ENCODE peak calls at places on chromosomes 1 and 21, in four cellular contexts. One of them, this sample, is unnamed.

GRCh38 chr1:22133247-22133927 is 9.5 kb downstream of the WNT4 start:
- DNase-seq in K562: no peak
- DNase-seq in SK-N-SH: no peak
- DNase-seq in GM12878: no peak
- DNase-seq in this sample: no peak

GRCh38 chr1:227869281-227869842 is 53.9 kb downstream of the PRSS38 start:
- DNase-seq in K562: no peak
- DNase-seq in SK-N-SH: no peak
- DNase-seq in GM12878: no peak
- DNase-seq in this sample: no peak

GRCh38 chr21:44653656-44654575 is 543 bp downstream of the KRTAP12-4 start:
- DNase-seq in K562: no peak
- DNase-seq in SK-N-SH: no peak
- DNase-seq in GM12878: no peak
- DNase-seq in this sample: no peak

GRCh38 chr1:246629030-246629429 is 62.8 kb downstream of the CNST start:
- DNase-seq in K562: no peak
- DNase-seq in SK-N-SH: no peak
- DNase-seq in GM12878: peak
- DNase-seq in this sample: no peak

GRCh38 chr1:214164157-214164556 is 116.8 kb upstream of the SMYD2 start:
- DNase-seq in K562: no peak
- DNase-seq in SK-N-SH: no peak
- DNase-seq in GM12878: no peak
- DNase-seq in this sample: no peak

GRCh38 chr1:115492880-115493279 is 148.9 kb upstream of the VANGL1 start:
- DNase-seq in K562: no peak
- DNase-seq in SK-N-SH: no peak
- DNase-seq in GM12878: no peak
- DNase-seq in this sample: no peak

GRCh38 chr21:41634858-41635257 is 126.9 kb upstream of the TMPRSS2 start:
- DNase-seq in K562: no peak
- DNase-seq in SK-N-SH: no peak
- DNase-seq in GM12878: no peak
- DNase-seq in this sample: no peak

GRCh38 chr1:231523816-231524215 is 4.7 kb upstream of the TSNAX start:
- DNase-seq in K562: no peak
- DNase-seq in SK-N-SH: no peak
- DNase-seq in GM12878: no peak
- DNase-seq in this sample: no peak

GRCh38 chr1:38835230-38835827 is 24.2 kb downstream of the RRAGC start:
- DNase-seq in K562: peak
- DNase-seq in SK-N-SH: peak
- DNase-seq in GM12878: peak
- DNase-seq in this sample: peak

GRCh38 chr1:158101944-158102343 is 78.8 kb upstream of the CD1D start:
- DNase-seq in K562: no peak
- DNase-seq in SK-N-SH: no peak
- DNase-seq in GM12878: no peak
- DNase-seq in this sample: no peak

GRCh38 chr1:8191474-8191873 is 126.4 kb upstream of the SLC45A1 start:
- DNase-seq in K562: no peak
- DNase-seq in SK-N-SH: no peak
- DNase-seq in GM12878: no peak
- DNase-seq in this sample: no peak

GRCh38 chr1:8194481-8195227 is 123.3 kb upstream of the SLC45A1 start:
- DNase-seq in K562: no peak
- DNase-seq in SK-N-SH: no peak
- DNase-seq in GM12878: no peak
- DNase-seq in this sample: no peak

GRCh38 chr1:8185400-8185799 is 132.5 kb upstream of the SLC45A1 start:
- DNase-seq in K562: no peak
- DNase-seq in SK-N-SH: no peak
- DNase-seq in GM12878: no peak
- DNase-seq in this sample: no peak

GRCh38 chr1:8193840-8194406 is 124.0 kb upstream of the SLC45A1 start:
- DNase-seq in K562: no peak
- DNase-seq in SK-N-SH: no peak
- DNase-seq in GM12878: no peak
- DNase-seq in this sample: no peak

GRCh38 chr1:8189931-8190483 is 127.9 kb upstream of the SLC45A1 start:
- DNase-seq in K562: no peak
- DNase-seq in SK-N-SH: no peak
- DNase-seq in GM12878: no peak
- DNase-seq in this sample: no peak
- TF ChIP-seq USF1 in K562: no peak
- TF ChIP-seq USF1 in SK-N-SH: no peak
- TF ChIP-seq USF1 in GM12878: no peak
- TF ChIP-seq USF1 in this sample: no peak

DNA sequence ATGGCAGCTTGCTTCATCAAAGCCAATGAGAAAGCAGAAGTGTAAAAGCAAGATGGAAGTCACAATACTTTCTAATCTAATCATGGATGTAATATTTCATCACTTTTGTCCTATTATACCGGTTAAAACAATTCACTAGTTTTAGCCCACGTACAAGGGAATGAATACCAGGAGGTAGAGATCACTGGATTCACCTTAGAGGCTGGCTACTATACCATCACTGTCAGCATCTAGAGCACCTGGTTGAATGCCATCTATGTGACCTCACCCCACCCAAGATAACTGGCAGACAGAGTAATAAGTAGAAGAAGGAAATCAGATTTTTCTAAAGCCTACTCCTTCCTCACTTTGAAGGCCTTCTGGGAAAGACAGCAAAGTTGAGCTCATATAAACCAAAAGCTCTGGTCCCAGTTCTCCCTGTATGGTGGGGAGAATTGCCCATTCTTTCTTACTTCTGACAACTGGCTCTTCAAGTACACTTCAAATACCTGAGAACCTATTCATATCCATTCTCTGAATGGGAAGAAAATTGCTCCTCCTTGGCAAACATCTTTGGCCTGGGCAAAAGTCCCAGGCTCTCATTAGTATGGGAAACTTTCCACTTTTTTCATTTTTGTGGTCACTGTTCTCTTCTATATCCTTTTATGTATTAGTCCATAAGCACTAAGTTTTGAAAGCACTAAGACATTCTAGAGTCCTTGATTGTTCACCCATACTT is 24.8 kb downstream of the HSD3B1 start:
- DNase-seq in K562: no peak
- DNase-seq in SK-N-SH: no peak
- DNase-seq in GM12878: no peak
- DNase-seq in this sample: no peak
- TF ChIP-seq USF1 in K562: no peak
- TF ChIP-seq USF1 in SK-N-SH: no peak
- TF ChIP-seq USF1 in GM12878: no peak
- TF ChIP-seq USF1 in this sample: no peak

DNA sequence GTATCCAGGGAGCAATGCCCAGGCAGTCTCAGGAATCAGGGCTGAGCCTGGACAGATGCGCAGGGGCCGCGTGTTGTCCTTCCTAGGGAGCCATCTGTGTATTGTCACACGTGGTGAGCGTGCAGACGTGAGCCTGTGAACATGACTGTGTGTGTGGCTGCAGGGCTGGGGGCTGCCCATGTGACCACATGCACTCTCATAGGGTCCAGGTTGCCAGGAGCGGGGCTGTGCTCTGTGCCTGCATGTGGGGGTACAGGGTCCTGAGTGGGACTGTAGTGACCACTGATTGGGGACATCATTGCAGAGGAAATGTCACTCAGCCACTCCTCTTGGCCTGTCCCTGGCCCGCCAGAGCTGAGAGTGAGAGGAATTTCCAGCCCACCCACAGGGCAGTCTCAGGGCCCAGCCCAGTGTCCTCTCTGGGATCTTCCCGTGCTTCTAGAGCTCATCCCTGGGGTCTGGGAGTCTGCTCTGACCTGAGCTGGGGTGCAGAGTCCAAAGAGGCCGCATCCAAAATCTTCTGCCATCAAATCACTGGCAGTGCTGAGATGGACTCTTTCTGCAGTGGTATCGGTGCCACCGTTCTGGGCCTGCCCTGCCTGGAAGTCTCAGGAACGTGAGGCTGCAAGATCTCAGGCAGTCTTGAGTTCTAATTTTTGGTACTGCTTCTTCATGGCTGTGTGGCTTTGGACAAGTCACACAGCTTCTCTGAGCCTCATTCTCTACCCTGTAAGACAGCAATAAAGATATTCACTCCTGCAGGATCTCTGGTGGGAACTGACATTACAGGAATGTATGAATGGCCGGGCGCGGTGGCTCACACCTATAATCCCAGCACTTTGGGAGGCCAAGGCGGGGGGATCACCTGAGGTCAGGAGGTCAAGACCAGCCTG is 100.9 kb upstream of the TARDBP start:
- DNase-seq in K562: no peak
- DNase-seq in SK-N-SH: peak
- DNase-seq in GM12878: no peak
- DNase-seq in this sample: no peak
- TF ChIP-seq USF1 in K562: peak
- TF ChIP-seq USF1 in SK-N-SH: no peak
- TF ChIP-seq USF1 in GM12878: no peak
- TF ChIP-seq USF1 in this sample: no peak

GRCh38 chr1:67957026-67957425 is 93.4 kb downstream of the DIRAS3 start:
- DNase-seq in K562: no peak
- DNase-seq in SK-N-SH: peak
- DNase-seq in GM12878: no peak
- DNase-seq in this sample: no peak
- TF ChIP-seq USF1 in K562: no peak
- TF ChIP-seq USF1 in SK-N-SH: no peak
- TF ChIP-seq USF1 in GM12878: no peak
- TF ChIP-seq USF1 in this sample: no peak

GRCh38 chr1:93502561-93502960 is 54.6 kb downstream of the FNBP1L start:
- DNase-seq in K562: no peak
- DNase-seq in SK-N-SH: no peak
- DNase-seq in GM12878: no peak
- DNase-seq in this sample: no peak

GRCh38 chr1:93500275-93500674 is 52.4 kb downstream of the FNBP1L start:
- DNase-seq in K562: no peak
- DNase-seq in SK-N-SH: no peak
- DNase-seq in GM12878: no peak
- DNase-seq in this sample: no peak

GRCh38 chr1:93503163-93503562 is 55.2 kb downstream of the FNBP1L start:
- DNase-seq in K562: no peak
- DNase-seq in SK-N-SH: no peak
- DNase-seq in GM12878: no peak
- DNase-seq in this sample: no peak

GRCh38 chr1:93501399-93501798 is 53.5 kb downstream of the FNBP1L start:
- DNase-seq in K562: peak
- DNase-seq in SK-N-SH: no peak
- DNase-seq in GM12878: no peak
- DNase-seq in this sample: no peak

DNA sequence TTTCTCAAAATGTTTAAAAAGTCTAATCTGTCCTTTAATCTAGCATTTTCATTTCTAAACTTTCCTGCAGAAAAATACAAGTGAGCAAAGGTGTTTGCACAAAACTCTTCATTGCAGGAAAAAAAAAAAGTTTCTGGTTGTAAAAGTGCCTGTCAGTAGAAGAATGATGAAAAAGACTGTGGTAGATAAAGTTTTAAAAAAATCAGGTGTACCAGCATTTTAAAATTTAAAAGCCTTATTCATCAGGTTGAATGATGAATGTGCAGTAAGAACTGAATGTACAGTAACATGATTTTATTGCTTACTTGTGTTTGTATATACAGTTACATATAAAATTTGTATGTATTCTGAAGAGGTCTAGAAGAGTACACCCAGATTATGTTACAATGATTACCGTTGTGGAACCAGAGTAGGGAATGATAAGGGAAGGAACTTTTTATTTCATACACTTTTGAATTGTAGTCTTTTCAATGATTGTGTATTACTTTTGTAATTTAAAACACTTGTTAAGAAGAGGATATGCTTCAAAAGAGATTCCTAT is 54.0 kb downstream of the FNBP1L start:
- DNase-seq in K562: no peak
- DNase-seq in SK-N-SH: no peak
- DNase-seq in GM12878: no peak
- DNase-seq in this sample: no peak
- TF ChIP-seq USF1 in K562: no peak
- TF ChIP-seq USF1 in SK-N-SH: no peak
- TF ChIP-seq USF1 in GM12878: no peak
- TF ChIP-seq USF1 in this sample: no peak